ENCODE peak calls at places on chromosomes 4 and X, in ten cellular contexts. B is IMR-90; K is GM12891; R is ACHN; L is lower lobe of right lung; V is NCI-H1092 treated with DMSO at 0.1 percent for 48 hours; U is central memory CD4-positive, alpha-beta T cell; G is NCI-H1694 treated with DMSO at 0.1 percent for 48 hours; W is aorta; N is WERI-Rb-1. Z is an unnamed sample.

GRCh38 chrX:115898382-115899001 is 272.1 kb upstream of the AGTR2 start:
- DNase-seq in B (peak), K (no peak), R (peak), L (no peak), V (peak), U (peak), G (peak), W (peak), N (peak), Z (peak)

GRCh38 chr4:113141901-113142346 is 92.5 kb downstream of the ANK2 start:
- DNase-seq in B (peak), K (no peak), R (peak), L (no peak), V (peak), U (no peak), G (no peak), W (no peak), N (no peak), Z (peak)

GRCh38 chr4:86940176-86940575 is 5.4 kb downstream of the AFF1 start:
- DNase-seq in B (peak), K (no peak), R (no peak), L (no peak), V (no peak), U (no peak), G (no peak), W (no peak), N (no peak), Z (no peak)

GRCh38 chrX:101619336-101619735 is 1.5 kb upstream of the ARMCX6 start:
- DNase-seq in B (peak), K (no peak), R (peak), L (no peak), V (peak), U (no peak), G (no peak), W (no peak), N (peak), Z (no peak)

GRCh38 chr4:151687021-151687640 is 73.7 kb downstream of the GATB start:
- DNase-seq in B (no peak), K (no peak), R (no peak), L (no peak), V (no peak), U (no peak), G (no peak), W (no peak), N (no peak), Z (no peak)

GRCh38 chr4:137509855-137510282 is 22.4 kb downstream of the PCDH18 start:
- DNase-seq in B (no peak), K (no peak), R (no peak), L (no peak), V (no peak), U (no peak), G (no peak), W (no peak), N (no peak), Z (no peak)

GRCh38 chrX:15310117-15310516 is 5.3 kb downstream of the ASB11 start:
- DNase-seq in B (peak), K (no peak), R (no peak), L (no peak), V (peak), U (no peak), G (no peak), W (no peak), N (no peak), Z (peak)

GRCh38 chrX:120428309-120428708 is 40.8 kb downstream of the LAMP2 start:
- DNase-seq in B (no peak), K (no peak), R (no peak), L (no peak), V (no peak), U (no peak), G (no peak), W (no peak), N (no peak), Z (no peak)

GRCh38 chr4:30776921-30777415 is 56.8 kb downstream of the PCDH7 start:
- DNase-seq in B (no peak), K (no peak), R (no peak), L (no peak), V (no peak), U (no peak), G (no peak), W (no peak), N (no peak), Z (no peak)

GRCh38 chrX:21996872-21997271 is 35.3 kb upstream of the PHEX start:
- DNase-seq in B (peak), K (no peak), R (no peak), L (no peak), V (no peak), U (no peak), G (no peak), W (no peak), N (no peak), Z (no peak)

GRCh38 chr4:175970734-175971133 is 94.9 kb upstream of the WDR17 start:
- DNase-seq in B (no peak), K (no peak), R (no peak), L (no peak), V (no peak), U (no peak), G (no peak), W (no peak), N (no peak), Z (peak)

GRCh38 chrX:43836435-43837184 is 45.6 kb downstream of the MAOB start:
- DNase-seq in B (peak), K (no peak), R (peak), L (no peak), V (peak), U (peak), G (no peak), W (no peak), N (no peak), Z (peak)

GRCh38 chr4:119656986-119657635 is 28.5 kb upstream of the PDE5A start:
- DNase-seq in B (peak), K (no peak), R (no peak), L (no peak), V (no peak), U (no peak), G (no peak), W (no peak), N (no peak), Z (no peak)

GRCh38 chrX:39550795-39551361 is 546.9 kb downstream of the BCOR start:
- DNase-seq in B (no peak), K (no peak), R (no peak), L (no peak), V (no peak), U (no peak), G (no peak), W (no peak), N (no peak), Z (no peak)

GRCh38 chrX:10360121-10360520 is 203.3 kb downstream of the CLCN4 start:
- DNase-seq in B (peak), K (no peak), R (no peak), L (no peak), V (peak), U (no peak), G (peak), W (no peak), N (no peak), Z (peak)

GRCh38 chrX:103464071-103464773 is 55.1 kb downstream of the RAB40A start:
- DNase-seq in B (peak), K (no peak), R (peak), L (no peak), V (peak), U (peak), G (peak), W (no peak), N (peak), Z (peak)

GRCh38 chr4:122749704-122750454 is 17.4 kb downstream of the BBS12 start:
- DNase-seq in B (no peak), K (no peak), R (no peak), L (no peak), V (no peak), U (no peak), G (no peak), W (no peak), N (no peak), Z (no peak)

GRCh38 chr4:1536579-1537409 is 130.6 kb upstream of the NKX1-1 start:
- DNase-seq in B (no peak), K (no peak), R (no peak), L (peak), V (no peak), U (no peak), G (no peak), W (peak), N (no peak), Z (no peak)

GRCh38 chr4:127309360-127310095 is 323.2 kb upstream of the INTU start:
- DNase-seq in B (peak), K (no peak), R (no peak), L (no peak), V (no peak), U (no peak), G (no peak), W (no peak), N (no peak), Z (no peak)

GRCh38 chrX:111041018-111041462 is 55.0 kb upstream of the PAK3 start:
- DNase-seq in B (peak), K (no peak), R (peak), L (no peak), V (no peak), U (peak), G (peak), W (no peak), N (no peak), Z (no peak)

GRCh38 chrX:22171287-22172060 is 101.2 kb upstream of the CBLL2 start:
- DNase-seq in B (no peak), K (no peak), R (no peak), L (no peak), V (no peak), U (no peak), G (no peak), W (no peak), N (peak), Z (no peak)

GRCh38 chr4:174284181-174284886 is 623 bp downstream of the CEP44 start:
- DNase-seq in B (peak), K (no peak), R (peak), L (no peak), V (peak), U (no peak), G (peak), W (no peak), N (no peak), Z (peak)

GRCh38 chr4:46389301-46389761 is 597 bp downstream of the GABRA2 start:
- DNase-seq in B (no peak), K (no peak), R (no peak), L (no peak), V (peak), U (no peak), G (no peak), W (peak), N (peak), Z (no peak)

GRCh38 chr4:185011408-185011807 is 6.9 kb upstream of the HELT start:
- DNase-seq in B (no peak), K (no peak), R (peak), L (no peak), V (peak), U (no peak), G (peak), W (no peak), N (peak), Z (no peak)

GRCh38 chrX:29617725-29618124 is 597.6 kb upstream of the MAGEB2 start:
- DNase-seq in B (no peak), K (no peak), R (peak), L (no peak), V (no peak), U (no peak), G (no peak), W (no peak), N (no peak), Z (peak)

GRCh38 chrX:25701876-25702275 is 436.3 kb upstream of the MAGEB18 start:
- DNase-seq in B (no peak), K (no peak), R (no peak), L (no peak), V (no peak), U (no peak), G (no peak), W (no peak), N (no peak), Z (no peak)

GRCh38 chrX:40007746-40008705 is 89.7 kb downstream of the BCOR start:
- DNase-seq in B (no peak), K (no peak), R (no peak), L (no peak), V (no peak), U (no peak), G (peak), W (no peak), N (no peak), Z (no peak)

GRCh38 chrX:132631579-132632232 is 142.9 kb upstream of the MBNL3 start:
- DNase-seq in B (peak), K (no peak), R (peak), L (no peak), V (peak), U (peak), G (peak), W (no peak), N (no peak), Z (peak)

GRCh38 chr4:17492876-17493275 is 19.0 kb downstream of the QDPR start:
- DNase-seq in B (no peak), K (no peak), R (no peak), L (no peak), V (no peak), U (no peak), G (no peak), W (no peak), N (no peak), Z (no peak)

GRCh38 chr4:94603170-94603747 is 151.5 kb downstream of the PDLIM5 start:
- DNase-seq in B (peak), K (no peak), R (peak), L (no peak), V (no peak), U (no peak), G (no peak), W (no peak), N (no peak), Z (no peak)

GRCh38 chr4:37490391-37491347 is 195.5 kb downstream of the RELL1 start:
- DNase-seq in B (no peak), K (no peak), R (no peak), L (no peak), V (no peak), U (no peak), G (no peak), W (no peak), N (no peak), Z (no peak)

GRCh38 chr4:185868983-185869938 is 57.3 kb upstream of the SORBS2 start:
- DNase-seq in B (no peak), K (no peak), R (no peak), L (no peak), V (no peak), U (no peak), G (no peak), W (no peak), N (no peak), Z (no peak)

GRCh38 chr4:8427761-8428287 is 12.7 kb downstream of the ACOX3 start:
- DNase-seq in B (peak), K (no peak), R (no peak), L (no peak), V (no peak), U (no peak), G (no peak), W (no peak), N (no peak), Z (peak)

GRCh38 chr4:48271626-48272025 is 2.0 kb upstream of the TEC start:
- DNase-seq in B (no peak), K (no peak), R (no peak), L (no peak), V (no peak), U (no peak), G (no peak), W (no peak), N (no peak), Z (no peak)

GRCh38 chrX:2928127-2928582 is 984 bp downstream of the ARSD start:
- DNase-seq in B (peak), K (peak), R (peak), L (peak), V (no peak), U (no peak), G (no peak), W (peak), N (no peak), Z (no peak)

GRCh38 chrX:85964744-85965143 is 82.6 kb downstream of the CHM start:
- DNase-seq in B (peak), K (no peak), R (no peak), L (no peak), V (no peak), U (no peak), G (no peak), W (no peak), N (no peak), Z (no peak)

Z was measured in G401.